ENCODE peak calls at places on chromosomes 13 and 19, in nine cellular contexts. O is epithelial cell of esophagus; K is nucleus accumbens; B is choroid plexus epithelial cell; J is fibroblast of lung; C is left ventricle myocardium superior; E is memory B cell; T is stimulated activated CD4-positive, alpha-beta T cell treated with anti-CD3 and anti-CD28 coated beads, Interleukin-2, amount 100 ng/mL, for 48 hours; A is anterior cingulate cortex. Y is an unnamed sample.

GRCh38 chr19:13764821-13765394 is 586 bp downstream of the MRI1 start:
- DNase-seq in O (no peak), K (no peak), B (peak; percentile 35), J (no peak), C (peak; percentile 55), E (peak; percentile 17), T (peak; percentile 40), A (no peak), Y (no peak)

GRCh38 chr19:10846500-10847202 is 1.6 kb upstream of the C19orf38 start:
- DNase-seq in O (no peak), K (no peak), B (no peak), J (no peak), C (no peak), E (no peak), T (no peak), A (no peak), Y (no peak)

GRCh38 chr19:5103061-5103701 is 134.3 kb downstream of the KDM4B start:
- DNase-seq in O (no peak), K (peak; percentile 38), B (no peak), J (peak; percentile 67), C (peak; percentile 78), E (no peak), T (no peak), A (peak; percentile 32), Y (peak; percentile 67)

GRCh38 chr19:14809272-14810057 is 25.5 kb downstream of the OR7A5 start:
- DNase-seq in O (no peak), K (no peak), B (no peak), J (no peak), C (no peak), E (no peak), T (no peak), A (no peak), Y (no peak)

GRCh38 chr13:98293103-98293502 is 116.0 kb upstream of the RNF113B start:
- DNase-seq in O (no peak), K (no peak), B (no peak), J (no peak), C (no peak), E (no peak), T (no peak), A (no peak), Y (no peak)

GRCh38 chr13:99028890-99029289 is 51.0 kb upstream of the DOCK9 start:
- DNase-seq in O (no peak), K (no peak), B (peak; percentile 10), J (no peak), C (no peak), E (no peak), T (peak; percentile 25), A (no peak), Y (no peak)

GRCh38 chr19:13163609-13164364 is 13.6 kb downstream of the IER2 start:
- DNase-seq in O (peak; percentile 57), K (peak; percentile 58), B (peak; percentile 68), J (peak; percentile 92), C (peak; percentile 72), E (no peak), T (no peak), A (peak; percentile 72), Y (peak; percentile 52)

GRCh38 chr13:40181203-40181845 is 485.1 kb downstream of the FOXO1 start:
- DNase-seq in O (peak; percentile 64), K (no peak), B (peak; percentile 95), J (peak; percentile 87), C (no peak), E (no peak), T (no peak), A (no peak), Y (no peak)

GRCh38 chr19:10568444-10568825 is 344 bp downstream of the CDKN2D start:
- DNase-seq in O (peak; percentile 74), K (peak; percentile 61), B (no peak), J (no peak), C (no peak), E (no peak), T (peak; percentile 55), A (no peak), Y (no peak)

GRCh38 chr19:2631213-2631821 is 71.2 kb downstream of the GNG7 start:
- DNase-seq in O (no peak), K (no peak), B (peak; percentile 32), J (peak; percentile 48), C (no peak), E (no peak), T (no peak), A (no peak), Y (no peak)

GRCh38 chr19:5498817-5499535 is 43.8 kb downstream of the ZNRF4 start:
- DNase-seq in O (no peak), K (peak; percentile 67), B (no peak), J (no peak), C (no peak), E (no peak), T (no peak), A (peak; percentile 71), Y (no peak)

GRCh38 chr13:98171806-98172569 is 5.1 kb downstream of the RNF113B start:
- DNase-seq in O (no peak), K (peak; percentile 39), B (peak; percentile 55), J (peak; percentile 42), C (peak; percentile 67), E (no peak), T (no peak), A (peak; percentile 46), Y (no peak)

GRCh38 chr19:7337380-7338194 is 11.2 kb upstream of the ARHGEF18 start:
- DNase-seq in O (no peak), K (no peak), B (no peak), J (no peak), C (peak; percentile 41), E (peak; percentile 80), T (no peak), A (peak; percentile 17), Y (no peak)

GRCh38 chr13:99898421-99898820 is 73.1 kb downstream of the ZIC5 start:
- DNase-seq in O (no peak), K (no peak), B (no peak), J (no peak), C (no peak), E (no peak), T (no peak), A (no peak), Y (no peak)

GRCh38 chr13:21010621-21011020 is 50.8 kb downstream of the LATS2 start:
- DNase-seq in O (no peak), K (no peak), B (peak; percentile 55), J (no peak), C (no peak), E (no peak), T (no peak), A (no peak), Y (no peak)